ENCODE peak calls at places on chromosome 21, in nine cellular contexts. G is fibroblast of lung; O is CD8-positive, alpha-beta memory T cell; R is Panc1; P is upper lobe of right lung; B is effector memory CD4-positive, alpha-beta T cell; S is AG04450; T is heart left ventricle; M is right cardiac atrium. K is an unnamed sample. For H3K27me3, the result is how much of the 10 kb centered on the place peaks cover.

GRCh38 chr21:36916718-36917117 is 49.8 kb downstream of the HLCS start:
- DNase-seq in G (no peak), O (no peak), R (no peak), P (no peak), B (no peak), S (no peak), T (no peak), M (no peak), K (no peak)

GRCh38 chr21:33734326-33734725 is 92.0 kb downstream of the ITSN1 start:
- DNase-seq in G (peak), O (no peak), R (no peak), P (no peak), B (no peak), S (peak), T (no peak), M (no peak), K (no peak)

GRCh38 chr21:17514124-17514481 is 1.3 kb downstream of the CXADR start:
- DNase-seq in G (no peak), O (no peak), R (no peak), P (no peak), B (no peak), S (no peak), T (no peak), M (no peak), K (peak)

GRCh38 chr21:25421327-25422028 is 185.8 kb downstream of the MRPL39 start:
- DNase-seq in G (peak), O (peak), R (peak), P (no peak), B (peak), S (peak), T (no peak), M (no peak), K (peak)

GRCh38 chr21:25878334-25878733 is 143.6 kb downstream of the GABPA start:
- DNase-seq in G (no peak), O (no peak), R (no peak), P (no peak), B (no peak), S (no peak), T (no peak), M (no peak), K (peak)

GRCh38 chr21:26469789-26470188 is 103.3 kb downstream of the CYYR1 start:
- DNase-seq in G (peak), O (no peak), R (peak), P (no peak), B (no peak), S (no peak), T (no peak), M (no peak), K (peak)

GRCh38 chr21:26966360-26966977 is 419 bp downstream of the ADAMTS5 start:
- DNase-seq in G (no peak), O (no peak), R (no peak), P (no peak), B (no peak), S (no peak), T (peak), M (peak), K (no peak)

GRCh38 chr21:26041441-26042180 is 129.0 kb downstream of the APP start:
- DNase-seq in G (peak), O (no peak), R (no peak), P (no peak), B (no peak), S (no peak), T (no peak), M (no peak), K (peak)

GRCh38 chr21:26788783-26789182 is 56.4 kb downstream of the ADAMTS1 start:
- DNase-seq in G (peak), O (no peak), R (no peak), P (no peak), B (no peak), S (no peak), T (peak), M (peak), K (no peak)

GRCh38 chr21:17441370-17441769 is 71.5 kb upstream of the CXADR start:
- DNase-seq in G (peak), O (no peak), R (no peak), P (no peak), B (no peak), S (no peak), T (no peak), M (peak), K (peak)

GRCh38 chr21:36718951-36719501 is 20.1 kb downstream of the SIM2 start:
- DNase-seq in G (no peak), O (peak), R (no peak), P (peak), B (no peak), S (no peak), T (no peak), M (peak), K (peak)

GRCh38 chr21:26169061-26169610 is 1.4 kb downstream of the APP start:
- DNase-seq in G (peak), O (no peak), R (no peak), P (no peak), B (no peak), S (no peak), T (peak), M (no peak), K (peak)

GRCh38 chr21:29299906-29300546 is 1.3 kb downstream of the BACH1 start:
- DNase-seq in G (peak), O (peak), R (peak), P (peak), B (peak), S (peak), T (peak), M (peak), K (peak)

GRCh38 chr21:8993943-8994639 is 1527.3 kb upstream of the TPTE start:
- DNase-seq in G (no peak), O (no peak), R (peak), P (no peak), B (no peak), S (no peak), T (no peak), M (no peak), K (peak)

GRCh38 chr21:25283720-25284119 is 323.6 kb downstream of the MRPL39 start:
- DNase-seq in G (peak), O (no peak), R (no peak), P (no peak), B (no peak), S (peak), T (no peak), M (no peak), K (peak)

GRCh38 chr21:18155508-18156193 is 89.0 kb upstream of the CHODL start:
- DNase-seq in G (no peak), O (no peak), R (no peak), P (no peak), B (no peak), S (no peak), T (no peak), M (no peak), K (peak)

GRCh38 chr21:20570824-20571232 is 427.4 kb upstream of the NCAM2 start:
- DNase-seq in G (no peak), O (no peak), R (no peak), P (no peak), B (no peak), S (no peak), T (no peak), M (no peak), K (peak)

GRCh38 chr21:28521932-28522826 is 470.5 kb downstream of the LTN1 start:
- DNase-seq in G (peak), O (no peak), R (no peak), P (no peak), B (no peak), S (peak), T (no peak), M (peak), K (peak)

GRCh38 chr21:36156815-36157670 is at the start of gene DOP1B:
- DNase-seq in G (no peak), O (peak), R (no peak), P (no peak), B (peak), S (no peak), T (no peak), M (no peak), K (peak)

GRCh38 chr21:36791150-36791549 is 92.2 kb downstream of the SIM2 start:
- DNase-seq in G (no peak), O (no peak), R (no peak), P (no peak), B (no peak), S (no peak), T (no peak), M (no peak), K (no peak)

GRCh38 chr21:32207096-32207716 is 71.6 kb downstream of the MIS18A start:
- DNase-seq in G (no peak), O (no peak), R (no peak), P (no peak), B (no peak), S (no peak), T (no peak), M (no peak), K (no peak)

GRCh38 chr21:26800001-26800400 is 45.2 kb downstream of the ADAMTS1 start:
- DNase-seq in G (peak), O (no peak), R (no peak), P (no peak), B (no peak), S (no peak), T (no peak), M (no peak), K (no peak)

GRCh38 chr21:36235058-36235582 is 78.5 kb downstream of the DOP1B start:
- DNase-seq in G (no peak), O (no peak), R (no peak), P (no peak), B (no peak), S (no peak), T (no peak), M (no peak), K (no peak)

GRCh38 chr21:33057385-33057940 is 12.5 kb upstream of the OLIG1 start:
- DNase-seq in G (no peak), O (no peak), R (no peak), P (no peak), B (no peak), S (no peak), T (no peak), M (no peak), K (no peak)

GRCh38 chr21:16908087-16908486 is 604.8 kb upstream of the CXADR start:
- DNase-seq in G (no peak), O (no peak), R (no peak), P (no peak), B (no peak), S (no peak), T (no peak), M (no peak), K (peak)

GRCh38 chr21:36433011-36433709 is 46.8 kb downstream of the CLDN14 start:
- DNase-seq in G (no peak), O (no peak), R (no peak), P (no peak), B (no peak), S (no peak), T (no peak), M (no peak), K (no peak)

GRCh38 chr21:33289199-33289819 is 23.1 kb downstream of the IL10RB start:
- DNase-seq in G (no peak), O (no peak), R (no peak), P (no peak), B (no peak), S (no peak), T (no peak), M (no peak), K (no peak)

GRCh38 chr21:17462276-17462981 is 50.4 kb upstream of the CXADR start:
- DNase-seq in G (no peak), O (no peak), R (no peak), P (no peak), B (no peak), S (no peak), T (no peak), M (no peak), K (peak)

GRCh38 chr21:41098076-41098475 is 69.9 kb upstream of the BACE2 start:
- DNase-seq in G (no peak), O (no peak), R (no peak), P (no peak), B (no peak), S (no peak), T (no peak), M (no peak), K (no peak)

GRCh38 chr21:36966066-36966845 is at the start of gene HLCS:
- DNase-seq in G (peak), O (peak), R (no peak), P (peak), B (peak), S (no peak), T (peak), M (peak), K (peak)

GRCh38 chr21:43805275-43805800 is 16.0 kb downstream of the RRP1 start:
- DNase-seq in G (no peak), O (no peak), R (no peak), P (no peak), B (no peak), S (no peak), T (peak), M (peak), K (no peak)

GRCh38 chr21:37257526-37257966 is 9.6 kb downstream of the VPS26C start:
- DNase-seq in G (peak), O (no peak), R (no peak), P (peak), B (no peak), S (no peak), T (no peak), M (peak), K (peak)

GRCh38 chr21:32193066-32193465 is 85.8 kb downstream of the MIS18A start:
- DNase-seq in G (no peak), O (no peak), R (no peak), P (no peak), B (no peak), S (no peak), T (no peak), M (no peak), K (no peak)

GRCh38 chr21:45412909-45413581 is 8.1 kb downstream of the COL18A1 start:
- DNase-seq in G (no peak), O (peak), R (no peak), P (no peak), B (no peak), S (no peak), T (peak), M (peak), K (no peak)
- H3K27me3 ChIP-seq in G (under half), O (under half), R (under half), P (under half), B (under half), S (under half), T (under half), M (under half), K (under half)

GRCh38 chr21:15383588-15383987 is 318.8 kb upstream of the NRIP1 start:
- DNase-seq in G (no peak), O (no peak), R (no peak), P (no peak), B (no peak), S (no peak), T (no peak), M (no peak), K (no peak)

DNA sequence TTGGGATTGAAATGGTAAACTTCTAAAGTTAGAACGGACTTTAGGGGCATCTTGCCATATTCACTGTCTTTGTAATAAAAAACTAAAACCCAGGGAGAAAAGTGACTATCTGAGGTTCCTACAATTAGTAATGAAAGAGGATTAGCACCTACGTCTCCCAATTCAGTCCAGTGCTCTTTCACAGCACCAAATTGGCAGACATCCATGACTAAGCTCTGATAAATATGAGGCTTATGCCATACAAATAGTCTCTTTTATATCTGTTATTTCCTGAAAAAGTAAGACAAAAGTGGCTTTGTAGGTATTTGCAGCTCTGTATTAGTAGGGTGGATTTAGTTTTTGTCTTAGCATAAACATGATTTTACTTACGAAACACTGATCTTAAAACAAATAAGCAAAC is 315.0 kb upstream of the NRIP1 start:
- DNase-seq in G (no peak), O (no peak), R (no peak), P (no peak), B (no peak), S (no peak), T (no peak), M (no peak), K (no peak)
- H3K27me3 ChIP-seq in G (under half), O (under half), R (under half), P (under half), B (under half), S (under half), T (under half), M (under half), K (under half)

GRCh38 chr21:42704861-42705260 is 51.4 kb downstream of the PDE9A start:
- DNase-seq in G (no peak), O (no peak), R (no peak), P (no peak), B (no peak), S (no peak), T (no peak), M (no peak), K (no peak)
- H3K27me3 ChIP-seq in G (under half), O (under half), R (under half), P (under half), B (under half), S (under half), T (under half), M (under half), K (under half)

DNA sequence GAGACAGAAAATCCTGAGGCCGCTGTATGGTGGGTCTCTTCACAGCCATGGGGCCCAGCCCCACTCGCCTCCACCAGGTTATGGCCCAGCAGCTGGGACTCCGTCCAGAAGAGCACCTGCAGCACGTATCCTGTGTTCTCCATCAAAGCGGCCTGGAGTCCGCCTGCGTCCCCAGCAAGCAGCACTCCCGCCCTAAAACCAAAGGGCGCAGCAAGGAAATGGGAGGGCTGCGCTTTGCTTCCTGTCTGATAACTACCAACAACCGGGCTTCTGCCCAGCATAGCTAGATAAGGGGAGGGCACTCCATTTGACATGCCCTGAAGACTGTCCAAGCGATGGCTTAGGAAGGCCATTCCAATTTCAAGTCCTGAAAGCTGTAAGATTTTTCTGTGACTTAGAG is 119.9 kb downstream of the KCNJ15 start:
- DNase-seq in G (no peak), O (no peak), R (no peak), P (no peak), B (no peak), S (no peak), T (peak), M (peak), K (no peak)
- H3K27me3 ChIP-seq in G (under half), O (under half), R (under half), P (under half), B (under half), S (under half), T (under half), M (under half), K (under half)

DNA sequence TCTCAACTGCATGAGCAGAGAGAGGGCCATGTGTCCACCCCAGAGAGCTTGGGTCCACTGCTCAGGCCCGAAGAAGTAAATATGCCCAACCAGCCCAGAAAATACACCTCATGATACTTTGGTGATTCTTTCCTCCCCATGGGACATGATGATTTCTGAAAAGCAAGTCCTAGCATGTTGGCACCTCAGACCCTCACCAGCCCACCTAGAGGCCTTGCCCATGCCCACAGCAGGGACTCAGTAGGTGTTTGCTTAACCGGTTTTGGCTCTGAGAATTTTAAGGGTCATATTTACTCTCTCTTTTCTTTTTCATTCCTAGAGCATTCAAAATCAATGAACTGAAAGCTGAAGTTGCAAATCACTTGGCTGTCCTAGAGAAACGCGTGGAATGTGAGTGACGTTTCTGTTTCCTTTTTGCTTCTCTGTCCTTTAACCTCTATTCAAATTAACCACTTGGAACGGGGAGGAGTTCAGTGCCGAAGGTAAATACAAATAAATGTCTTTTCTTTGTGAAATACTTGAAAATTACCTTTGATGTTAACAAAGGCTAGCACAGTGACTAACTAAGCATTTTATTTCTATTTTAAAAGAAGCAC is 79.7 kb downstream of the PDE9A start:
- DNase-seq in G (no peak), O (no peak), R (no peak), P (no peak), B (no peak), S (no peak), T (no peak), M (no peak), K (no peak)
- H3K27me3 ChIP-seq in G (under half), O (under half), R (under half), P (under half), B (under half), S (under half), T (under half), M (under half), K (under half)

GRCh38 chr21:39282911-39283310 is 30.5 kb downstream of the BRWD1 start:
- DNase-seq in G (no peak), O (no peak), R (no peak), P (no peak), B (no peak), S (no peak), T (no peak), M (no peak), K (no peak)
- H3K27me3 ChIP-seq in G (under half), O (under half), R (under half), P (under half), B (under half), S (under half), T (under half), M (under half), K (under half)

DNA sequence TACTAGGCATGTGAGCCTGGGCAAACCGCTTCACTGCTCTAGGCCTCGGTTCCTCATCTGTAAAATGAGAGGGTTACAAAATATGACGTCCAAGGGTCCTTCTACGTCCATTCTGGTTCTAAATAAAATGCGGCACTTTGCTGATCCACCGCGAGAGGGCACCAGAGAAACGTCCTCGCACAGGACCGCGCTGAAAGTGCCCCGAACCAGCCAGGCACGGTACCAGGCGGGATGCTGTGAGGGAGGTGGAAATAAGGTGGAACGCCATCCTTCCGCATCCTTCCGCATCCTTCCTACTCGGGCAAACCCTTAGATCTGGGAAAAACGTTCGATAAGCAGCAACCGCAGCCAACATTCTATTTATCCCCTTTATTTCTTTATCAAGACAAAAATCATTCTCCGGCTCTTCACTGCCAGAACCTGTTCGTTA is 60.3 kb upstream of the KRTAP19-8 start:
- DNase-seq in G (peak), O (peak), R (peak), P (peak), B (peak), S (peak), T (peak), M (peak), K (peak)
- H3K27me3 ChIP-seq in G (under half), O (under half), R (under half), P (under half), B (under half), S (under half), T (under half), M (under half), K (under half)

K was measured in PC-3.